ENCODE peak calls at places on chromosomes 5 and 9, in five cellular contexts. P is activated T-helper 2 cell treated with anti-CD3 and anti-CD28 coated beads, Interferon-gamma antibody, Interleukin-2, Interleukin-4, amounts not matched to agents 10 μg/mL and 5 μg/mL and 100 μg/mL, durations not matched to agents 14 hours and 24 hours and 36 hours; T is HTR-8/SVneo; L is WTC11; A is activated CD4-positive, alpha-beta T cell treated with anti-CD3 and anti-CD28 coated beads, Interleukin-2, amount 50 U/mL, for 1 hour. X is an unnamed sample.

GRCh38 chr5:55535199-55535905 is 588 bp upstream of the PLPP1 start:
- DNase-seq in P (no peak), T (no peak), L (no peak), A (no peak), X (peak; percentile 4)

GRCh38 chr5:137995747-137996123 is 37.1 kb downstream of the FAM13B start:
- DNase-seq in P (no peak), T (no peak), L (no peak), A (no peak), X (no peak)

GRCh38 chr5:5332287-5332686 is 90.2 kb upstream of the ICE1 start:
- DNase-seq in P (no peak), T (no peak), L (no peak), A (no peak), X (no peak)

GRCh38 chr5:171521219-171521633 is 101.8 kb downstream of the FGF18 start:
- DNase-seq in P (no peak), T (peak; percentile 88), L (no peak), A (no peak), X (no peak)

GRCh38 chr5:80921026-80921425 is 39.1 kb upstream of the RASGRF2 start:
- DNase-seq in P (no peak), T (no peak), L (peak; percentile 29), A (no peak), X (peak; percentile 8)

GRCh38 chr5:139711067-139711851 is 63.1 kb downstream of the CXXC5 start:
- DNase-seq in P (peak; percentile 18), T (peak; percentile 53), L (peak; percentile 75), A (peak; percentile 63), X (peak; percentile 81)

GRCh38 chr5:1037671-1038416 is 29.2 kb downstream of the NKD2 start:
- DNase-seq in P (no peak), T (no peak), L (no peak), A (no peak), X (peak; percentile 2)

GRCh38 chr5:58885265-58885664 is 302.4 kb downstream of the RAB3C start:
- DNase-seq in P (no peak), T (no peak), L (no peak), A (no peak), X (no peak)

GRCh38 chr5:149262315-149262714 is 9.3 kb upstream of the AFAP1L1 start:
- DNase-seq in P (no peak), T (no peak), L (no peak), A (no peak), X (no peak)

GRCh38 chr5:172594431-172594830 is 46.6 kb upstream of the NEURL1B start:
- DNase-seq in P (no peak), T (no peak), L (no peak), A (no peak), X (no peak)

GRCh38 chr9:99873531-99873930 is 32.9 kb upstream of the STX17 start:
- DNase-seq in P (no peak), T (peak; percentile 1), L (no peak), A (no peak), X (no peak)

GRCh38 chr5:58185397-58186195 is 274.3 kb downstream of the PLK2 start:
- DNase-seq in P (no peak), T (no peak), L (no peak), A (no peak), X (no peak)

GRCh38 chr9:107193251-107193650 is 89.8 kb upstream of the RAD23B start:
- DNase-seq in P (no peak), T (no peak), L (no peak), A (no peak), X (no peak)

GRCh38 chr9:132622144-132622543 is 39.7 kb downstream of the BARHL1 start:
- DNase-seq in P (no peak), T (no peak), L (no peak), A (no peak), X (no peak)

GRCh38 chr9:126763130-126763764 is 41.6 kb upstream of the ZBTB43 start:
- DNase-seq in P (no peak), T (peak; percentile 29), L (no peak), A (no peak), X (no peak)

GRCh38 chr9:123031963-123032362 is 1.5 kb upstream of the GPR21 start:
- DNase-seq in P (no peak), T (no peak), L (no peak), A (no peak), X (no peak)

GRCh38 chr5:135993894-135994514 is 34.8 kb upstream of the TGFBI start:
- DNase-seq in P (no peak), T (peak; percentile 48), L (no peak), A (no peak), X (no peak)

GRCh38 chr5:32138839-32139493 is 35.2 kb downstream of the GOLPH3 start:
- DNase-seq in P (peak; percentile 28), T (no peak), L (no peak), A (peak; percentile 23), X (no peak)

GRCh38 chr9:77954018-77954417 is 77.6 kb downstream of the GNAQ start:
- DNase-seq in P (no peak), T (no peak), L (no peak), A (no peak), X (no peak)

GRCh38 chr9:35907732-35908483 is 1.4 kb upstream of the SPAAR start:
- DNase-seq in P (no peak), T (peak; percentile 74), L (no peak), A (no peak), X (no peak)

GRCh38 chr5:77921369-77921768 is 145.2 kb upstream of the TBCA start:
- DNase-seq in P (no peak), T (no peak), L (no peak), A (no peak), X (no peak)

GRCh38 chr5:112228672-112229071 is 190.4 kb downstream of the EPB41L4A start:
- DNase-seq in P (no peak), T (peak; percentile 66), L (peak; percentile 23), A (no peak), X (no peak)

GRCh38 chr5:36502608-36503007 is 103.8 kb upstream of the SLC1A3 start:
- DNase-seq in P (no peak), T (peak; percentile 83), L (no peak), A (no peak), X (no peak)

GRCh38 chr9:125541840-125542243 is 165.2 kb downstream of the MAPKAP1 start:
- DNase-seq in P (no peak), T (no peak), L (no peak), A (no peak), X (no peak)

GRCh38 chr5:102998224-102998623 is 121.7 kb downstream of the GIN1 start:
- DNase-seq in P (no peak), T (no peak), L (no peak), A (no peak), X (no peak)

GRCh38 chr9:134670042-134670525 is 28.5 kb downstream of the COL5A1 start:
- DNase-seq in P (no peak), T (peak; percentile 60), L (no peak), A (no peak), X (no peak)

GRCh38 chr9:4328723-4329122 is 28.9 kb upstream of the GLIS3 start:
- DNase-seq in P (no peak), T (no peak), L (no peak), A (no peak), X (no peak)

GRCh38 chr9:91720746-91721705 is 229.0 kb downstream of the ROR2 start:
- DNase-seq in P (no peak), T (no peak), L (no peak), A (no peak), X (no peak)

GRCh38 chr5:157607371-157608161 is 32.0 kb upstream of the ADAM19 start:
- DNase-seq in P (peak; percentile 68), T (no peak), L (no peak), A (peak; percentile 69), X (no peak)

GRCh38 chr5:140588311-140589070 is 23.9 kb downstream of the SLC35A4 start:
- DNase-seq in P (no peak), T (no peak), L (no peak), A (no peak), X (no peak)

GRCh38 chr9:113568481-113569321 is 105.2 kb downstream of the RGS3 start:
- DNase-seq in P (no peak), T (no peak), L (no peak), A (no peak), X (no peak)

GRCh38 chr9:90789862-90790261 is 11.8 kb upstream of the SYK start:
- DNase-seq in P (no peak), T (no peak), L (no peak), A (no peak), X (no peak)

GRCh38 chr5:107817436-107817835 is 146.7 kb upstream of the EFNA5 start:
- DNase-seq in P (no peak), T (no peak), L (no peak), A (no peak), X (no peak)

GRCh38 chr5:147216552-147217154 is 18.2 kb upstream of the STK32A start:
- DNase-seq in P (no peak), T (no peak), L (peak; percentile 22), A (no peak), X (peak; percentile 12)

GRCh38 chr9:121768416-121769015 is 117.1 kb downstream of the DAB2IP start:
- DNase-seq in P (no peak), T (no peak), L (no peak), A (no peak), X (no peak)

GRCh38 chr9:94156549-94157407 is 72.5 kb downstream of the PTPDC1 start:
- DNase-seq in P (no peak), T (no peak), L (no peak), A (no peak), X (no peak)

GRCh38 chr9:138074516-138074915 is 196.9 kb downstream of the CACNA1B start:
- DNase-seq in P (no peak), T (no peak), L (no peak), A (no peak), X (no peak)

GRCh38 chr9:131419029-131419614 is 25.2 kb downstream of the PRRC2B start:
- DNase-seq in P (no peak), T (no peak), L (no peak), A (no peak), X (no peak)